ENCODE peak calls at places on chromosomes 3 and 15, in eight cellular contexts. N, L, H, T, C, D, A and Q are unnamed samples.
A peak's percentile ranks its signal among the peaks of the same experiment; 100 is the strongest.

GRCh38 chr3:17320266-17320665 is 422.2 kb downstream of the TBC1D5 start:
- DNase-seq in L (no peak), D (no peak), N (no peak), T (no peak), A (no peak), C (no peak), H (no peak), Q (no peak)

GRCh38 chr3:136142592-136142991 is 53.5 kb downstream of the MSL2 start:
- DNase-seq in H (peak; percentile 87), T (peak; percentile 37), N (no peak), L (peak; percentile 49), D (no peak), C (no peak), A (no peak), Q (no peak)

GRCh38 chr3:53890726-53891499 is 746 bp downstream of the SELENOK start:
- DNase-seq in D (no peak), C (peak; percentile 54), N (no peak), H (peak; percentile 53), A (no peak), T (peak; percentile 17), L (no peak), Q (peak; percentile 91)

GRCh38 chr3:12807066-12807465 is 10.6 kb downstream of the CAND2 start:
- DNase-seq in N (no peak), C (no peak), T (no peak), A (no peak), D (no peak), H (no peak), L (no peak), Q (no peak)

GRCh38 chr15:101528108-101528916 is 38.8 kb upstream of the PCSK6 start:
- DNase-seq in L (no peak), D (no peak), A (peak; percentile 92), H (no peak), N (peak; percentile 58), T (peak; percentile 52), C (peak; percentile 82), Q (no peak)

GRCh38 chr3:181210275-181210674 is 220.7 kb upstream of the DNAJC19 start:
- DNase-seq in C (no peak), T (no peak), N (no peak), D (no peak), A (no peak), H (peak; percentile 27), L (no peak), Q (peak; percentile 37)

GRCh38 chr3:161339517-161340500 is 31.5 kb downstream of the SPTSSB start:
- DNase-seq in N (no peak), C (no peak), L (no peak), D (no peak), A (no peak), H (no peak), T (no peak), Q (no peak)

GRCh38 chr15:72936237-72936636 is 116.0 kb upstream of the NEO1 start:
- DNase-seq in C (no peak), T (no peak), H (no peak), D (no peak), A (no peak), L (no peak), N (no peak), Q (no peak)

GRCh38 chr15:65130941-65131340 is 2.7 kb downstream of the PDCD7 start:
- DNase-seq in L (no peak), N (no peak), D (no peak), C (no peak), H (no peak), A (no peak), T (no peak), Q (no peak)

GRCh38 chr15:65132841-65133549 is 613 bp downstream of the PDCD7 start:
- DNase-seq in A (no peak), D (no peak), C (peak; percentile 42), H (peak; percentile 71), T (peak; percentile 75), L (peak; percentile 35), N (peak; percentile 16), Q (peak; percentile 81)

DNA sequence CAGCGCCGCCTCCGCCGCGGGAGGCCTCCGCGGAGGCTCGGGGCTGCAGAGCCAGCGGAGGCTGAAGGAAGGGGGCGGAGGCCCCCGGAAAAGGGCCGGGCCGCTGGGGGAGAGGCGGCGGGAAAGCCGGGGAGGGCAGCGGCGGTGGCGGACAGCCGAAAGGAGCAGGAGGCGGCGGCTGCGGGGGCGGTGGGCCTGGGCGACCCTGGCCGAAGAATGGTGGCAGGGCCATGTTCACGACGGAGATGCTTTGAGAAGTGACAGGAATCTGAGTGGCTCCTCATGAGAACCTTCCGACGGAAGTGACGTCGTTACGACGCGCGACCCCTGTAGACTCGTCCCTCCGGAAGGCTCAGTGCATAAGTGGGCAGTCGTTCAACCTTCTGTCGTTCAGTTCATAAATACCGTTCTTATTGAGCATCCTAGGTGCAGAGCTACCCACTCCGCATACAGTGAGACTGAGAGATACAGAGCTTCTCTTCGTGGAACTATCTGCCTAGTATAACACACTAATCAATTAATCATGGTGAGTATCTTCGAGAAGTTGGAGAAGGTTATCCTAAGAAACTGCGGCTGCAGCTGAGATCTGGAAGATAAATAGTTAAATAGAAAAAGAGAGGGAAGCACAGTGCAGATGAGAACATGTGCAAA is at the start of gene PDCD7:
- DNase-seq in H (peak; percentile 89), C (peak; percentile 83), T (peak; percentile 98), A (peak; percentile 95), N (peak; percentile 87), D (peak; percentile 73), L (peak; percentile 81), Q (peak; percentile 96)
- TF ChIP-seq POLR2A in H (peak; percentile 91), C (peak; percentile 75), T (peak; percentile 96), A (peak; percentile 21), N (no peak), D (no peak), L (peak; percentile 93), Q (peak; percentile 92)

GRCh38 chr3:194485471-194485875 is 1.3 kb downstream of the ATP13A3 start:
- DNase-seq in L (peak; percentile 45), T (no peak), H (peak; percentile 35), C (no peak), N (no peak), A (no peak), D (no peak), Q (peak; percentile 41)

GRCh38 chr3:194485876-194486539 is 794 bp downstream of the ATP13A3 start:
- DNase-seq in H (peak; percentile 46), T (no peak), A (peak; percentile 91), N (peak; percentile 28), L (peak; percentile 35), D (no peak), C (peak; percentile 39), Q (peak; percentile 64)

GRCh38 chr3:194487289-194488006 is 646 bp upstream of the ATP13A3 start:
- DNase-seq in T (no peak), L (no peak), H (no peak), C (peak; percentile 32), D (no peak), A (peak; percentile 90), N (peak; percentile 42), Q (peak; percentile 72)

GRCh38 chr3:194488007-194488742 is 1.4 kb upstream of the ATP13A3 start:
- DNase-seq in H (no peak), N (no peak), D (no peak), C (no peak), L (peak; percentile 31), T (no peak), A (peak; percentile 74), Q (peak; percentile 51)

DNA sequence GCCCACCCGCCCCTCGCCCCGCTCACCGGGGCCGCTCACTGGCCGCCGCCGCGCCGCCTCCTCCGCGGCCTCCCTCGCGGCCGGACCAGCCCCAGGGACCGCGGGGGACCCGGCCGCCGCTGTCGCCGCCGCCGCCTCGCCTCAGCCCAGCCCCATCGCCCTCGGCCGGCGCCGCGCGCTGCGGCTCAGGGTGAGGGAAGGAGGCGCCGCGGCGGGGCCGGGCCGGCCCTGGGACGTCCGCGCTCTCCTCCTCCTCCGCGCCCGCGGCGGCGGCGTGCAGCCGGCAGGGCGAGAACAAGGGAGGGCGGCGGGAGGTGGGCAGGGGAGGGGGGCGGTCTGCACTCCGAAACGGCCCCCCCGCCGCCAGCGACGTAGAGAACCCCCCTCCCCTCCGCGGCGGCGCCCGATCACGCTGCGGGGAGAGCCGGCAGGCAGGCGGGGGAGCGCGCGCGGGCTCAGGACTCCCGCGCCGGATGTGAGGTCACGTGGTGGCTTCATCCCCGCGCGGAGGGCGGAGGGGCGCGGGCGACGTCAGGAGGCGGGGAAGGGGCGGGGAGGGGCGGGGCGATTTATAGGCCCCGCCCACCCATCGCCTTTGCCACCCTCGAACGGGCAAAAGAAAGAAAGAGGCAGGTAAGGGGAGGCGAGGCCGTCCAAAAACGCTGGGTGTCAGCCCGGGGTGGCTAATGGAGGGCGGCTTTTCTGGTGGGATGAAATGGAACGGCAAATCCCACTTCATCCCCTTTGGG is at the start of gene ATP13A3:
- DNase-seq in N (peak; percentile 91), A (peak; percentile 96), D (peak; percentile 79), T (peak; percentile 79), C (peak; percentile 92), L (peak; percentile 96), H (peak; percentile 87), Q (peak; percentile 96)
- TF ChIP-seq POLR2A in N (no peak), A (peak; percentile 87), D (no peak), T (peak; percentile 74), C (peak; percentile 85), L (peak; percentile 89), H (peak; percentile 81), Q (no peak)

GRCh38 chr15:88987590-88987950 is 74.4 kb upstream of the MFGE8 start:
- DNase-seq in T (no peak), A (no peak), L (no peak), C (no peak), H (no peak), N (no peak), D (no peak), Q (no peak)

GRCh38 chr15:88987951-88988671 is 74.9 kb upstream of the MFGE8 start:
- DNase-seq in D (no peak), L (no peak), T (no peak), N (no peak), C (no peak), H (no peak), A (no peak), Q (peak; percentile 17)

GRCh38 chr15:88989578-88989977 is 76.4 kb upstream of the MFGE8 start:
- DNase-seq in T (no peak), A (no peak), C (no peak), H (no peak), N (no peak), D (no peak), L (no peak), Q (no peak)

GRCh38 chr15:88985547-88986393 is 72.6 kb upstream of the MFGE8 start:
- DNase-seq in C (no peak), H (no peak), N (no peak), A (no peak), L (no peak), T (no peak), D (no peak), Q (peak; percentile 6)

DNA sequence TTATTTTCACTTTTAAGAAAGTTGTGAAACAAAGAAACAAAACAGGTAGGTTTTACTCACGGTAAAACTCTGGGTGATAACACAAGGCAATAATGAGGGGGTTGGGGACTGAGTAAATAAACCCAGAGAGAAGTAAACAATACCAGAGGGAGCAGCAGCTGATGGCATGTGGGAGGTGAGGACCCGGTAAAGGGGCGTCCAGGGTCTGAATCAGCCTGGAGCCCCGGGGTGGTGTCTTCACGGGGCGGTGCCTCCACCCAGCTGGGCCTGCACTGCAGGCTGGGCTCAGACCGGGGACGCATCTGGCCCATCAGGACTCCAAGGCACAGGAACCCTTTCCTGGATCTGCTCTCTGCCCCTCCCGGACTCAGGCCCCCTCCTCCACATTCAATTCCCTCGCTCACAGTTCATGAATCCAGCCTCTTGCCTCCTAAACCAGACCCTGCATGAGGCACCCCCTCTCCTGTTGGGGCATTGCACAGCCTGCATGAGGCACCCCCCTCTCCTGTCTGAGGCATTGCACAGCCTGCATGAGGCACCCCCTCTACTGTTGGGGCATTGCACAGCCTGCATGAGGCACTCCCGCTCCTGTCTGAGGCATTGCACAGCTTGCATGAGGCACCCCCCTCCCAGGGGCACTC is 73.9 kb upstream of the MFGE8 start:
- DNase-seq in A (no peak), H (no peak), N (no peak), D (no peak), C (no peak), L (no peak), T (no peak), Q (no peak)
- TF ChIP-seq POLR2A in A (no peak), H (no peak), N (no peak), D (no peak), C (no peak), L (no peak), T (no peak), Q (no peak)

DNA sequence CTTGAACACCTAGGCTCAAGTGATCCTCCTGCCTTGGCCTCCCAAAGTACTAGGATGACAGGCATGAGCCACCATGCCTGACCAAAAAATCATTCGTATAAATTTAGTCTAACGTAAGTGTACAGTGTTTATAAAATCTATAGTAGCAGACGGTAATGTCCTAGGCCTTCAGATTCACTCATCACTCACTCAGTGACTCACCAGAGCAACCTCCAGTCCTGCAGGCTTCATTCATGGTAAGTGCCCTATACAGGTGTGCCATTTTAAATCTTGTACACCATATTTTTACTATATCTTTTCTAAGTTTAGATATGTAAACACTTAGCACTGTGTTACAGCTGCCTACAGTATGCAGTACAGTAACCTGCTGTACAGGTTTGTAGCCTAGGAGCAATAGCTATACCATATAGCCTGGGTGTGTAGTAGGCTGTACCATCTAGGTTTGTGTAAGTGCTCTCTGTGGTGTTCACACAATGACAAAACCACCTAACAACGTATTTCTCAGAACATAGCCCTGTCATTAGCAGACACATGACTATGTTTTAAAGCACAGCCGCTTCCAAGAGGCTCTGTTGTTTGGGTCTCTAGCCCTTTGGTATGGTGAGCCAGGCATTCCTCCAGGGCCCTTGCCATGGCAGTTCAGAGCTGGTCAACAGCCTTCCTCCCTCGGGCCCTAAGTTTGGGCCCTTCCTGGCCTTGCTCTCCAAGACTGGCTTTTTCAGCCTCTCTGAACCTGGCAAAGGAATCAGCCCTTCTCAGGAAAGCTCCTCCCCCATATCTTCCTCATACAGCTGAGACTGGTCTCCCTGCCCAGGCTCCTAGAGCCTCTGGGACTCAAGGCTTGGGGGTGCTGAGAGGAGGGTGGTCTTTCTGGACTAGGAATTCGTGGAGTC is 1.9 kb upstream of the CCDC9B start:
- DNase-seq in H (peak; percentile 15), N (no peak), T (no peak), D (no peak), A (no peak), L (no peak), C (no peak), Q (no peak)
- TF ChIP-seq POLR2A in H (no peak), N (no peak), T (no peak), D (no peak), A (no peak), L (no peak), C (no peak), Q (no peak)